ENCODE peak calls at places on chromosomes 6 and 20, in nine cellular contexts. M is hepatocyte; U is heart right ventricle; E is PC-9; X is psoas muscle; T is stomach; F is A549; J is CD8-positive, alpha-beta T cell; B is suprapubic skin. A is an unnamed sample. For H3K4me1, the result is how much of the 10 kb centered on the place peaks cover.

GRCh38 chr6:63813531-63813930 is 177.9 kb downstream of the PHF3 start:
- DNase-seq in F (no peak), B (no peak), E (no peak), T (no peak), M (no peak), J (no peak), U (no peak), X (no peak), A (no peak)

GRCh38 chr20:44075950-44076232 is 111.1 kb downstream of the JPH2 start:
- DNase-seq in E (no peak), J (no peak), F (no peak), X (no peak), M (no peak), U (no peak), T (no peak), B (no peak), A (no peak)

GRCh38 chr6:63856271-63856670 is 220.7 kb downstream of the PHF3 start:
- DNase-seq in X (no peak), E (no peak), B (no peak), M (no peak), F (no peak), J (no peak), U (no peak), T (no peak), A (no peak)

GRCh38 chr6:111417946-111418345 is 65.1 kb downstream of the REV3L start:
- DNase-seq in U (no peak), X (no peak), F (no peak), J (no peak), T (no peak), E (no peak), M (no peak), B (no peak), A (no peak)

GRCh38 chr6:49269190-49269589 is 193.9 kb downstream of the MMUT start:
- DNase-seq in B (no peak), U (no peak), X (no peak), T (no peak), M (no peak), J (no peak), F (no peak), E (no peak), A (no peak)

GRCh38 chr20:34254979-34255378 is 13.8 kb downstream of the ASIP start:
- DNase-seq in T (no peak), J (no peak), B (no peak), F (no peak), X (no peak), E (no peak), U (no peak), M (no peak), A (no peak)

GRCh38 chr6:149064026-149065017 is 253.2 kb upstream of the TAB2 start:
- DNase-seq in X (no peak), T (no peak), B (no peak), F (no peak), M (no peak), E (no peak), J (no peak), U (no peak), A (no peak)

GRCh38 chr6:166355552-166355951 is 13.2 kb upstream of the SFT2D1 start:
- DNase-seq in U (no peak), J (no peak), X (no peak), B (no peak), F (no peak), M (no peak), T (no peak), E (no peak), A (no peak)

GRCh38 chr20:9110916-9111432 is 42.1 kb downstream of the PLCB4 start:
- DNase-seq in J (no peak), U (no peak), F (no peak), E (no peak), M (no peak), T (no peak), X (no peak), B (no peak), A (no peak)

GRCh38 chr20:19491241-19491640 is 266.8 kb upstream of the RIN2 start:
- DNase-seq in M (no peak), U (no peak), F (no peak), X (no peak), E (no peak), T (no peak), J (no peak), B (no peak), A (no peak)

GRCh38 chr6:110054664-110055386 is 76.7 kb downstream of the GPR6 start:
- DNase-seq in E (no peak), J (no peak), M (no peak), F (no peak), T (no peak), U (no peak), X (no peak), B (no peak), A (no peak)

GRCh38 chr6:43951063-43951755 is 176.0 kb downstream of the MRPL14 start:
- DNase-seq in M (peak), F (no peak), U (peak), J (no peak), T (peak), B (no peak), X (peak), E (peak), A (no peak)

GRCh38 chr6:134911532-134911931 is 38.4 kb downstream of the ALDH8A1 start:
- DNase-seq in M (no peak), F (no peak), E (peak), J (no peak), U (no peak), B (no peak), X (no peak), T (no peak), A (no peak)

DNA sequence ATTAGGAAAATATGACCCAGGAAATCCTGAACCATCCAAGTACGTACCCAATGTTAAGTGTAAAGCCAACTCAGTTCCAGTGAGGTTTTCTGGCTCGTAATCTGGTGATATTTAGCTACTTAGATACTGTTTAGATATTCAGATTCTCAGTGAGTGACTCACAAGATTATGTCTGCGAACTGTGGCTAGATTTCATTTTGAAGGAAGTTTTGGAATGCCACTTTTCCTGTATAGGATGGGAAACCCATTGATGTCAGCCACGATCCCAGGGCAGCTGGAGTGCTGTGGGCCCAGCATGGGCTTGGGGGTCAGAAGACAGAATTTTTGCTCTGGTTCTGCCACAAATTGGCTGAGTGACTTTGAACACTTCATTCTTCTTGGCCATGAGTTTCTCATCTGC is 76.3 kb downstream of the TMEM170B start:
- DNase-seq in F (peak), M (no peak), U (no peak), X (no peak), B (no peak), J (no peak), E (peak), T (no peak), A (no peak)
- H3K4me1 ChIP-seq in F (under half), M (under half), U (under half), X (under half), B (under half), J (under half), E (under half), T (under half), A (half or more)

GRCh38 chr20:5058873-5059272 is 57.6 kb upstream of the SLC23A2 start:
- DNase-seq in E (no peak), J (no peak), X (no peak), F (no peak), T (no peak), M (no peak), U (no peak), B (no peak), A (no peak)
- H3K27ac ChIP-seq in E (peak), J (no peak), X (no peak), F (no peak), T (no peak), M (no peak), U (no peak), B (no peak), A (no peak)

GRCh38 chr20:53869466-53870258 is 200.7 kb downstream of the BCAS1 start:
- DNase-seq in J (peak), U (no peak), M (peak), F (peak), X (no peak), E (peak), T (peak), B (no peak), A (peak)
- H3K4me1 ChIP-seq in J (half or more), U (half or more), M (half or more), F (half or more), X (under half), E (half or more), T (under half), B (half or more), A (under half)

GRCh38 chr6:150179030-150179429 is 36.2 kb downstream of the PPP1R14C start:
- DNase-seq in B (no peak), F (no peak), U (no peak), E (no peak), M (no peak), T (no peak), X (no peak), J (no peak), A (no peak)
- H3K27ac ChIP-seq in B (no peak), F (no peak), U (peak), E (no peak), M (no peak), T (no peak), X (no peak), J (no peak), A (no peak)

GRCh38 chr6:54248319-54248718 is 59.9 kb upstream of the TINAG start:
- DNase-seq in U (no peak), X (no peak), J (no peak), B (no peak), T (no peak), F (no peak), M (no peak), E (no peak), A (no peak)
- H3K4me1 ChIP-seq in U (under half), X (under half), J (under half), B (under half), T (under half), F (under half), M (under half), E (under half), A (under half)

DNA sequence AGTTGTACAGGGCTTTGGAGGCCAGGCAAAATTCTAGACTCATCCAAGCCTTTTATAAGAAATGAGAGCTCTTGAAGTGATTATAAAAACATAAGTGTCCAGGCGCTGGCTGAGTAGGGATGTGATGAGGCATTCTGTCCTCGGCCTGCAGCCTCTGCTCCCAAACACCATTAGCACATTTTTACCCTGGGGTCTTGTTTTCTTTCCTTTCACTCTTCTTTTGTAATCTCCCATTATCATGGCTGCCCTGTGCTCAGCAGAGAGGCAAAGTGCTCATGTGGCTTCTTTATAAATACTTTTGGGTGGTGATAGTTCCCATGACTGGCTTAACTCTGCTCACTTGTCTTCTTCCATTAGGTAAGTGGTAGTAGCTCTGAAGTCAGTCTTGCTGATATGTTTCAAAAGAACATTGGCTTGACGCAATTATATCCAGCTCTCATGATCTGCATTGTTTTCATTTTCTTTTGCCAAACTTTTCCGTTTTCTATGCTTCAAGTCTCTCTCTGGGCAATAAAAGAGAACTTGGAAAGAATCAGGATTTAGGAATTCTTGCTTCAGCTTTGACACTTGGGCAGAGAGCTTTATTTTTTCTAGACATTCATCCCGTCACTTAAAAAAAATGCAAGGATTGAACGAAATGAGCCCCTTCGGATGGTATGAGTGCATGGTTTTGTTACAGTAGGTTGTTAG is 61.1 kb downstream of the CAP2 start:
- DNase-seq in J (no peak), E (no peak), X (no peak), B (no peak), F (no peak), M (no peak), T (no peak), U (no peak), A (no peak)
- H3K27ac ChIP-seq in J (no peak), E (no peak), X (peak), B (peak), F (no peak), M (no peak), T (no peak), U (no peak), A (peak)

GRCh38 chr20:50681359-50682064 is 9.8 kb downstream of the RIPOR3 start:
- DNase-seq in E (no peak), T (no peak), F (no peak), J (no peak), M (no peak), B (no peak), X (no peak), U (no peak), A (no peak)

GRCh38 chr20:50682065-50682464 is 9.3 kb downstream of the RIPOR3 start:
- DNase-seq in E (no peak), M (no peak), B (no peak), U (no peak), X (no peak), J (no peak), T (no peak), F (no peak), A (no peak)

GRCh38 chr20:50682947-50683530 is 8.3 kb downstream of the RIPOR3 start:
- DNase-seq in M (no peak), U (no peak), B (no peak), J (no peak), E (no peak), F (no peak), X (no peak), T (peak), A (no peak)

GRCh38 chr20:50680106-50680960 is 11.0 kb downstream of the RIPOR3 start:
- DNase-seq in E (peak), M (peak), X (peak), T (peak), F (no peak), J (no peak), B (no peak), U (no peak), A (no peak)

GRCh38 chr20:50683570-50683969 is 7.8 kb downstream of the RIPOR3 start:
- DNase-seq in F (no peak), J (no peak), B (no peak), T (no peak), X (no peak), E (no peak), U (no peak), M (no peak), A (no peak)
- H3K4me1 ChIP-seq in F (under half), J (under half), B (under half), T (under half), X (under half), E (under half), U (under half), M (under half), A (under half)

GRCh38 chr20:35263609-35264223 is 14.2 kb downstream of the MMP24OS start:
- DNase-seq in U (no peak), T (peak), M (no peak), B (no peak), X (no peak), E (peak), J (no peak), F (peak), A (no peak)
- H3K27ac ChIP-seq in U (peak), T (peak), M (peak), B (no peak), X (no peak), E (peak), J (no peak), F (peak), A (peak)